ENCODE peak calls at places on chromosome 7, in four cellular contexts. One of them, this sample, is unnamed.

GRCh38 chr7:116483271-116483942 is 16.1 kb upstream of the CAV2 start:
- DNase-seq in CD8-positive, alpha-beta memory T cell: no peak
- DNase-seq in left ventricle myocardium inferior: no peak
- DNase-seq in neural progenitor cell: no peak
- DNase-seq in this sample: no peak

GRCh38 chr7:12256025-12256570 is 45.0 kb downstream of the TMEM106B start:
- DNase-seq in CD8-positive, alpha-beta memory T cell: no peak
- DNase-seq in left ventricle myocardium inferior: no peak
- DNase-seq in neural progenitor cell: no peak
- DNase-seq in this sample: no peak

GRCh38 chr7:134831862-134832261 is 52.4 kb downstream of the CALD1 start:
- DNase-seq in CD8-positive, alpha-beta memory T cell: no peak
- DNase-seq in left ventricle myocardium inferior: peak; percentile 55
- DNase-seq in neural progenitor cell: no peak
- DNase-seq in this sample: no peak

GRCh38 chr7:44761207-44762161 is 12.8 kb downstream of the ZMIZ2 start:
- DNase-seq in CD8-positive, alpha-beta memory T cell: no peak
- DNase-seq in left ventricle myocardium inferior: peak; percentile 73
- DNase-seq in neural progenitor cell: no peak
- DNase-seq in this sample: peak; percentile 76

GRCh38 chr7:20307119-20307518 is 23.6 kb upstream of the ITGB8 start:
- DNase-seq in CD8-positive, alpha-beta memory T cell: no peak
- DNase-seq in left ventricle myocardium inferior: no peak
- DNase-seq in neural progenitor cell: peak; percentile 20
- DNase-seq in this sample: no peak

GRCh38 chr7:91314591-91315323 is 50.5 kb downstream of the FZD1 start:
- DNase-seq in CD8-positive, alpha-beta memory T cell: no peak
- DNase-seq in left ventricle myocardium inferior: no peak
- DNase-seq in neural progenitor cell: no peak
- DNase-seq in this sample: no peak

GRCh38 chr7:94509264-94509878 is at the start of gene CASD1:
- DNase-seq in CD8-positive, alpha-beta memory T cell: peak; percentile 71
- DNase-seq in left ventricle myocardium inferior: peak; percentile 63
- DNase-seq in neural progenitor cell: no peak
- DNase-seq in this sample: peak; percentile 62

GRCh38 chr7:107860981-107861652 is 29.9 kb upstream of the DLD start:
- DNase-seq in CD8-positive, alpha-beta memory T cell: no peak
- DNase-seq in left ventricle myocardium inferior: no peak
- DNase-seq in neural progenitor cell: peak; percentile 6
- DNase-seq in this sample: no peak

GRCh38 chr7:44384586-44385383 is 59.4 kb upstream of the CAMK2B start:
- DNase-seq in CD8-positive, alpha-beta memory T cell: no peak
- DNase-seq in left ventricle myocardium inferior: no peak
- DNase-seq in neural progenitor cell: no peak
- DNase-seq in this sample: no peak

GRCh38 chr7:55439627-55440026 is 74.5 kb downstream of the LANCL2 start:
- DNase-seq in CD8-positive, alpha-beta memory T cell: no peak
- DNase-seq in left ventricle myocardium inferior: no peak
- DNase-seq in neural progenitor cell: no peak
- DNase-seq in this sample: no peak

GRCh38 chr7:98250789-98251188 is 1.2 kb downstream of the TECPR1 start:
- DNase-seq in CD8-positive, alpha-beta memory T cell: peak; percentile 46
- DNase-seq in left ventricle myocardium inferior: no peak
- DNase-seq in neural progenitor cell: no peak
- DNase-seq in this sample: no peak

GRCh38 chr7:24708244-24708643 is 49.0 kb downstream of the GSDME start:
- DNase-seq in CD8-positive, alpha-beta memory T cell: no peak
- DNase-seq in left ventricle myocardium inferior: no peak
- DNase-seq in neural progenitor cell: no peak
- DNase-seq in this sample: no peak

GRCh38 chr7:98366562-98366938 is 34.3 kb downstream of the BAIAP2L1 start:
- DNase-seq in CD8-positive, alpha-beta memory T cell: no peak
- DNase-seq in left ventricle myocardium inferior: no peak
- DNase-seq in neural progenitor cell: no peak
- DNase-seq in this sample: no peak

GRCh38 chr7:139016931-139017511 is 18.8 kb downstream of the ZC3HAV1L start:
- DNase-seq in CD8-positive, alpha-beta memory T cell: peak; percentile 51
- DNase-seq in left ventricle myocardium inferior: peak; percentile 36
- DNase-seq in neural progenitor cell: peak; percentile 79
- DNase-seq in this sample: peak; percentile 56

GRCh38 chr7:100567751-100568175 is 5.9 kb downstream of the SAP25 start:
- DNase-seq in CD8-positive, alpha-beta memory T cell: no peak
- DNase-seq in left ventricle myocardium inferior: no peak
- DNase-seq in neural progenitor cell: no peak
- DNase-seq in this sample: no peak

GRCh38 chr7:140161047-140161446 is 15.7 kb downstream of the KDM7A start:
- DNase-seq in CD8-positive, alpha-beta memory T cell: no peak
- DNase-seq in left ventricle myocardium inferior: no peak
- DNase-seq in neural progenitor cell: no peak
- DNase-seq in this sample: no peak

GRCh38 chr7:1087462-1087809 is 477 bp upstream of the GPER1 start:
- DNase-seq in CD8-positive, alpha-beta memory T cell: no peak
- DNase-seq in left ventricle myocardium inferior: no peak
- DNase-seq in neural progenitor cell: no peak
- DNase-seq in this sample: no peak

GRCh38 chr7:46486264-46487206 is 565.5 kb upstream of the IGFBP3 start:
- DNase-seq in CD8-positive, alpha-beta memory T cell: no peak
- DNase-seq in left ventricle myocardium inferior: peak; percentile 50
- DNase-seq in neural progenitor cell: no peak
- DNase-seq in this sample: no peak

GRCh38 chr7:121084748-121085336 is 96.3 kb downstream of the CPED1 start:
- DNase-seq in CD8-positive, alpha-beta memory T cell: no peak
- DNase-seq in left ventricle myocardium inferior: no peak
- DNase-seq in neural progenitor cell: no peak
- DNase-seq in this sample: no peak

GRCh38 chr7:1460757-1461639 is 1.7 kb upstream of the MICALL2 start:
- DNase-seq in CD8-positive, alpha-beta memory T cell: no peak
- DNase-seq in left ventricle myocardium inferior: peak; percentile 54
- DNase-seq in neural progenitor cell: peak; percentile 50
- DNase-seq in this sample: peak; percentile 75

GRCh38 chr7:38704751-38705150 is 73.6 kb upstream of the AMPH start:
- DNase-seq in CD8-positive, alpha-beta memory T cell: no peak
- DNase-seq in left ventricle myocardium inferior: no peak
- DNase-seq in neural progenitor cell: no peak
- DNase-seq in this sample: no peak

GRCh38 chr7:10022957-10023356 is 950.7 kb upstream of the PHF14 start:
- DNase-seq in CD8-positive, alpha-beta memory T cell: no peak
- DNase-seq in left ventricle myocardium inferior: no peak
- DNase-seq in neural progenitor cell: peak; percentile 62
- DNase-seq in this sample: peak; percentile 31

GRCh38 chr7:17946591-17946990 is 6.3 kb upstream of the SNX13 start:
- DNase-seq in CD8-positive, alpha-beta memory T cell: no peak
- DNase-seq in left ventricle myocardium inferior: no peak
- DNase-seq in neural progenitor cell: no peak
- DNase-seq in this sample: no peak

GRCh38 chr7:107505997-107506682 is 36.3 kb downstream of the GPR22 start:
- DNase-seq in CD8-positive, alpha-beta memory T cell: no peak
- DNase-seq in left ventricle myocardium inferior: no peak
- DNase-seq in neural progenitor cell: no peak
- DNase-seq in this sample: no peak

GRCh38 chr7:83611776-83612175 is 37.2 kb downstream of the SEMA3E start:
- DNase-seq in CD8-positive, alpha-beta memory T cell: no peak
- DNase-seq in left ventricle myocardium inferior: no peak
- DNase-seq in neural progenitor cell: no peak
- DNase-seq in this sample: no peak

GRCh38 chr7:7585241-7585928 is 18.7 kb downstream of the MIOS start:
- DNase-seq in CD8-positive, alpha-beta memory T cell: no peak
- DNase-seq in left ventricle myocardium inferior: no peak
- DNase-seq in neural progenitor cell: no peak
- DNase-seq in this sample: no peak

GRCh38 chr7:80885774-80886173 is 33.1 kb downstream of the SEMA3C start:
- DNase-seq in CD8-positive, alpha-beta memory T cell: no peak
- DNase-seq in left ventricle myocardium inferior: no peak
- DNase-seq in neural progenitor cell: no peak
- DNase-seq in this sample: no peak

GRCh38 chr7:81819861-81820260 is 50.0 kb upstream of the HGF start:
- DNase-seq in CD8-positive, alpha-beta memory T cell: no peak
- DNase-seq in left ventricle myocardium inferior: no peak
- DNase-seq in neural progenitor cell: no peak
- DNase-seq in this sample: no peak

GRCh38 chr7:24842449-24843241 is 85.4 kb upstream of the GSDME start:
- DNase-seq in CD8-positive, alpha-beta memory T cell: no peak
- DNase-seq in left ventricle myocardium inferior: no peak
- DNase-seq in neural progenitor cell: peak; percentile 36
- DNase-seq in this sample: no peak

GRCh38 chr7:5283421-5284303 is 919 bp downstream of the SLC29A4 start:
- DNase-seq in CD8-positive, alpha-beta memory T cell: no peak
- DNase-seq in left ventricle myocardium inferior: no peak
- DNase-seq in neural progenitor cell: peak; percentile 47
- DNase-seq in this sample: no peak

GRCh38 chr7:78039791-78040776 is 241.5 kb downstream of the PHTF2 start:
- DNase-seq in CD8-positive, alpha-beta memory T cell: peak; percentile 30
- DNase-seq in left ventricle myocardium inferior: peak; percentile 19
- DNase-seq in neural progenitor cell: peak; percentile 70
- DNase-seq in this sample: no peak

GRCh38 chr7:6917258-6917657 is 91.2 kb upstream of the CCZ1B start:
- DNase-seq in CD8-positive, alpha-beta memory T cell: no peak
- DNase-seq in left ventricle myocardium inferior: peak; percentile 46
- DNase-seq in neural progenitor cell: no peak
- DNase-seq in this sample: no peak

GRCh38 chr7:85829817-85830432 is 643.1 kb upstream of the SEMA3D start:
- DNase-seq in CD8-positive, alpha-beta memory T cell: no peak
- DNase-seq in left ventricle myocardium inferior: no peak
- DNase-seq in neural progenitor cell: no peak
- DNase-seq in this sample: no peak

GRCh38 chr7:66748127-66748511 is 7.6 kb downstream of the RABGEF1 start:
- DNase-seq in CD8-positive, alpha-beta memory T cell: no peak
- DNase-seq in left ventricle myocardium inferior: no peak
- DNase-seq in neural progenitor cell: no peak
- DNase-seq in this sample: no peak

GRCh38 chr7:130191791-130192190 is 13.4 kb downstream of the TMEM209 start:
- DNase-seq in CD8-positive, alpha-beta memory T cell: no peak
- DNase-seq in left ventricle myocardium inferior: no peak
- DNase-seq in neural progenitor cell: no peak
- DNase-seq in this sample: no peak

GRCh38 chr7:16934947-16935742 is 53.4 kb upstream of the AGR3 start:
- DNase-seq in CD8-positive, alpha-beta memory T cell: no peak
- DNase-seq in left ventricle myocardium inferior: no peak
- DNase-seq in neural progenitor cell: no peak
- DNase-seq in this sample: peak; percentile 25

GRCh38 chr7:31741852-31742251 is 54.8 kb downstream of the PPP1R17 start:
- DNase-seq in CD8-positive, alpha-beta memory T cell: no peak
- DNase-seq in left ventricle myocardium inferior: no peak
- DNase-seq in neural progenitor cell: no peak
- DNase-seq in this sample: no peak

GRCh38 chr7:6614941-6615737 is at the start of gene ZNF853:
- DNase-seq in CD8-positive, alpha-beta memory T cell: peak; percentile 26
- DNase-seq in left ventricle myocardium inferior: no peak
- DNase-seq in neural progenitor cell: peak; percentile 77
- DNase-seq in this sample: peak; percentile 38

GRCh38 chr7:65978891-65979582 is 3.0 kb downstream of the GUSB start:
- DNase-seq in CD8-positive, alpha-beta memory T cell: no peak
- DNase-seq in left ventricle myocardium inferior: no peak
- DNase-seq in neural progenitor cell: no peak
- DNase-seq in this sample: no peak

GRCh38 chr7:30514177-30514576 is 9.5 kb upstream of the GGCT start:
- DNase-seq in CD8-positive, alpha-beta memory T cell: no peak
- DNase-seq in left ventricle myocardium inferior: no peak
- DNase-seq in neural progenitor cell: no peak
- DNase-seq in this sample: no peak
- H3K27me3 ChIP-seq in CD8-positive, alpha-beta memory T cell: no peaks in the 10 kb centered on the region
- H3K27me3 ChIP-seq in left ventricle myocardium inferior: no peaks in the 10 kb centered on the region
- H3K27me3 ChIP-seq in neural progenitor cell: no peaks in the 10 kb centered on the region
- H3K27me3 ChIP-seq in this sample: no peaks in the 10 kb centered on the region

GRCh38 chr7:128406147-128406985 is 3.4 kb downstream of the IMPDH1 start:
- DNase-seq in CD8-positive, alpha-beta memory T cell: no peak
- DNase-seq in left ventricle myocardium inferior: no peak
- DNase-seq in neural progenitor cell: no peak
- DNase-seq in this sample: no peak
- H3K4me3 ChIP-seq in CD8-positive, alpha-beta memory T cell: no peak overlapping the region
- H3K4me3 ChIP-seq in left ventricle myocardium inferior: peak overlapping the region; percentile 95
- H3K4me3 ChIP-seq in neural progenitor cell: peak overlapping the region; percentile 70
- H3K4me3 ChIP-seq in this sample: no peak overlapping the region

GRCh38 chr7:137975223-137975622 is 26.7 kb downstream of the CREB3L2 start:
- DNase-seq in CD8-positive, alpha-beta memory T cell: no peak
- DNase-seq in left ventricle myocardium inferior: peak; percentile 59
- DNase-seq in neural progenitor cell: peak; percentile 62
- DNase-seq in this sample: no peak
- H3K27ac ChIP-seq in CD8-positive, alpha-beta memory T cell: no peak overlapping the region
- H3K27ac ChIP-seq in left ventricle myocardium inferior: peak overlapping the region; percentile 86
- H3K27ac ChIP-seq in neural progenitor cell: peak overlapping the region; percentile 77
- H3K27ac ChIP-seq in this sample: no peak overlapping the region

GRCh38 chr7:154686305-154686704 is 316.6 kb downstream of the PAXIP1 start:
- DNase-seq in CD8-positive, alpha-beta memory T cell: no peak
- DNase-seq in left ventricle myocardium inferior: no peak
- DNase-seq in neural progenitor cell: no peak
- DNase-seq in this sample: no peak

GRCh38 chr7:154682003-154682402 is 320.9 kb downstream of the PAXIP1 start:
- DNase-seq in CD8-positive, alpha-beta memory T cell: no peak
- DNase-seq in left ventricle myocardium inferior: no peak
- DNase-seq in neural progenitor cell: no peak
- DNase-seq in this sample: no peak

GRCh38 chr7:154684651-154685563 is 318.0 kb downstream of the PAXIP1 start:
- DNase-seq in CD8-positive, alpha-beta memory T cell: no peak
- DNase-seq in left ventricle myocardium inferior: no peak
- DNase-seq in neural progenitor cell: no peak
- DNase-seq in this sample: no peak

GRCh38 chr7:154688952-154689351 is 314.0 kb downstream of the PAXIP1 start:
- DNase-seq in CD8-positive, alpha-beta memory T cell: no peak
- DNase-seq in left ventricle myocardium inferior: no peak
- DNase-seq in neural progenitor cell: no peak
- DNase-seq in this sample: no peak

DNA sequence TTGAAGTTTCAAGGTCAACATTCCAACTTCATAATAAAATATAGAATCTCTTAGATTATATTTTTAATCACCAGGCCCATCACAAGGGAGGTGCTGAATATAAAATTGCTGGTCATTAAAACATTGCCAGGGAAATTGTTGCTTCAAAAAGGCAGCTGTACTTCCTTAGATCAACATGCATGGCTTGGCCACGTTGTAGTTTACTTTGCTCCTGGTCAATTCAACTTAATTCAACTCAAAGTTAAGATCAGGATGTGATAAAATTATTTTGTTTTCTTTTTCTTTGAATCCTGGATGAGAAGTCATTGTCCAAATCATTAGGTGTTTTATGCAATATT is 317.4 kb downstream of the PAXIP1 start:
- DNase-seq in CD8-positive, alpha-beta memory T cell: no peak
- DNase-seq in left ventricle myocardium inferior: no peak
- DNase-seq in neural progenitor cell: no peak
- DNase-seq in this sample: no peak
- H3K27me3 ChIP-seq in CD8-positive, alpha-beta memory T cell: no peaks in the 10 kb centered on the region
- H3K27me3 ChIP-seq in left ventricle myocardium inferior: peaks cover 25% of the 10 kb centered on the region
- H3K27me3 ChIP-seq in neural progenitor cell: no peaks in the 10 kb centered on the region
- H3K27me3 ChIP-seq in this sample: no peaks in the 10 kb centered on the region

DNA sequence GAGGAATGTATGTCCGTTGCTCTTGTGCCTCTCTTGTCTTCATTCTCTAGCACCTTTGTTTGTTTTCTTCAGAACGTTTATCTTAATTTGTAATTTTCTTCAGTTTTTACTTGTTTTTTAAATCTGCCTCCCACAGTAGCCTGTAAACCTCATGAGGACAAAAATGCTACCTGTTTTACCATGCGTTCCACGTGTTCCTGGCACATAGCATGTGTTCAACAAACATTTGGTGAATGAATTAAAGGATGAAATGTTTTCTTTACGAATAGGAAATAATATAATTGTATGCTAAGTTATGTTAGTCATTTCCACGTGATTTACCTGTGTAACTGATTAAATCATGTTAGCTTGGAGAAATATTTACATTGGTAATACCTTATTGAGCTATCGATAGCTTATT is 2.2 kb downstream of the RBM33 start:
- DNase-seq in CD8-positive, alpha-beta memory T cell: no peak
- DNase-seq in left ventricle myocardium inferior: no peak
- DNase-seq in neural progenitor cell: no peak
- DNase-seq in this sample: no peak
- H3K4me3 ChIP-seq in CD8-positive, alpha-beta memory T cell: no peak overlapping the region
- H3K4me3 ChIP-seq in left ventricle myocardium inferior: peak overlapping the region; percentile 96
- H3K4me3 ChIP-seq in neural progenitor cell: peak overlapping the region; percentile 92
- H3K4me3 ChIP-seq in this sample: peak overlapping the region; percentile 81